ENCODE peak calls at places on chromosomes 3 and 15, in seven cellular contexts. V, B, C, Z, P, G and L are unnamed samples.

GRCh38 chr3:100335137-100335833 is 728 bp downstream of the NIT2 start:
- DNase-seq in V (no peak), B (peak; percentile 55), C (no peak), Z (no peak), P (no peak), G (no peak), L (no peak)

GRCh38 chr3:111729087-111729846 is 129.8 kb upstream of the PHLDB2 start:
- DNase-seq in V (no peak), B (peak; percentile 51), C (peak; percentile 95), Z (no peak), P (no peak), G (peak; percentile 33), L (no peak)

GRCh38 chr15:94287794-94288246 is 56.5 kb downstream of the MCTP2 start:
- DNase-seq in V (no peak), B (peak; percentile 83), C (no peak), Z (no peak), P (no peak), G (peak; percentile 31), L (no peak)

GRCh38 chr15:35208353-35208752 is 123.3 kb upstream of the NANOGP8 start:
- DNase-seq in V (no peak), B (no peak), C (no peak), Z (no peak), P (no peak), G (no peak), L (no peak)

GRCh38 chr3:98034036-98034435 is 1.1 kb downstream of the GABRR3 start:
- DNase-seq in V (no peak), B (no peak), C (no peak), Z (no peak), P (no peak), G (no peak), L (no peak)

GRCh38 chr15:77966540-77967290 is 110.8 kb downstream of the TBC1D2B start:
- DNase-seq in V (no peak), B (peak; percentile 77), C (peak; percentile 40), Z (peak; percentile 69), P (no peak), G (no peak), L (peak; percentile 32)

GRCh38 chr3:184789314-184789998 is 22.5 kb upstream of the VPS8 start:
- DNase-seq in V (no peak), B (peak; percentile 35), C (no peak), Z (no peak), P (no peak), G (no peak), L (no peak)

GRCh38 chr3:20245781-20246180 is 59.8 kb upstream of the SGO1 start:
- DNase-seq in V (no peak), B (no peak), C (no peak), Z (no peak), P (no peak), G (no peak), L (no peak)

GRCh38 chr3:180631317-180631716 is 29.4 kb downstream of the TTC14 start:
- DNase-seq in V (no peak), B (no peak), C (no peak), Z (no peak), P (no peak), G (no peak), L (no peak)

GRCh38 chr15:83815506-83815905 is 161.6 kb downstream of the ADAMTSL3 start:
- DNase-seq in V (no peak), B (no peak), C (no peak), Z (no peak), P (no peak), G (no peak), L (no peak)

GRCh38 chr15:84828433-84828908 is 11.3 kb downstream of the ALPK3 start:
- DNase-seq in V (no peak), B (no peak), C (no peak), Z (no peak), P (no peak), G (no peak), L (no peak)

GRCh38 chr3:108459225-108459624 is 51.2 kb downstream of the MYH15 start:
- DNase-seq in V (no peak), B (no peak), C (no peak), Z (no peak), P (no peak), G (no peak), L (no peak)

GRCh38 chr15:33068531-33068990 is 126.0 kb downstream of the FMN1 start:
- DNase-seq in V (no peak), B (peak; percentile 76), C (peak; percentile 42), Z (no peak), P (peak; percentile 87), G (peak; percentile 90), L (peak; percentile 5)

GRCh38 chr3:176767385-176767784 is 429.9 kb downstream of the TBL1XR1 start:
- DNase-seq in V (no peak), B (no peak), C (peak; percentile 99), Z (no peak), P (peak; percentile 22), G (peak; percentile 28), L (no peak)

GRCh38 chr15:33093234-33093633 is 101.3 kb downstream of the FMN1 start:
- DNase-seq in V (no peak), B (no peak), C (no peak), Z (no peak), P (no peak), G (no peak), L (no peak)

GRCh38 chr3:176941674-176942073 is 255.6 kb downstream of the TBL1XR1 start:
- DNase-seq in V (no peak), B (no peak), C (peak; percentile 54), Z (no peak), P (no peak), G (no peak), L (no peak)

GRCh38 chr15:26125664-26126063 is 262.5 kb upstream of the ATP10A start:
- DNase-seq in V (no peak), B (no peak), C (no peak), Z (no peak), P (no peak), G (no peak), L (no peak)

GRCh38 chr3:128317101-128317697 is 149.5 kb downstream of the DNAJB8 start:
- DNase-seq in V (peak; percentile 43), B (no peak), C (no peak), Z (peak; percentile 22), P (peak; percentile 11), G (peak; percentile 17), L (no peak)

GRCh38 chr3:151067158-151067557 is 18.3 kb upstream of the MED12L start:
- DNase-seq in V (no peak), B (no peak), C (no peak), Z (peak; percentile 53), P (no peak), G (no peak), L (no peak)

GRCh38 chr15:85753791-85754452 is 40.8 kb downstream of the KLHL25 start:
- DNase-seq in V (no peak), B (peak; percentile 30), C (no peak), Z (no peak), P (no peak), G (no peak), L (no peak)

GRCh38 chr3:27479816-27480543 is 4.2 kb downstream of the SLC4A7 start:
- DNase-seq in V (no peak), B (no peak), C (no peak), Z (no peak), P (no peak), G (no peak), L (no peak)

GRCh38 chr3:35663471-35663870 is 24.1 kb downstream of the ARPP21 start:
- DNase-seq in V (no peak), B (no peak), C (no peak), Z (no peak), P (no peak), G (no peak), L (no peak)

GRCh38 chr15:90883971-90884718 is at the start of gene FES:
- DNase-seq in V (peak; percentile 93), B (peak; percentile 74), C (peak; percentile 47), Z (peak; percentile 79), P (no peak), G (peak; percentile 67), L (no peak)

GRCh38 chr3:43995078-43995928 is 246.4 kb upstream of the TOPAZ1 start:
- DNase-seq in V (peak; percentile 86), B (peak; percentile 56), C (peak; percentile 20), Z (peak; percentile 78), P (no peak), G (no peak), L (no peak)

GRCh38 chr3:194296832-194297666 is 54.1 kb downstream of the CPN2 start:
- DNase-seq in V (peak; percentile 87), B (no peak), C (peak; percentile 61), Z (peak; percentile 88), P (no peak), G (no peak), L (no peak)

GRCh38 chr15:71195242-71195641 is 80.0 kb downstream of the THSD4 start:
- DNase-seq in V (no peak), B (no peak), C (no peak), Z (peak; percentile 46), P (no peak), G (no peak), L (no peak)
- TF ChIP-seq CTCF in V (no peak), B (peak; percentile 10), C (no peak), Z (peak; percentile 69), P (no peak), G (no peak), L (no peak)

GRCh38 chr3:64945171-64945684 is 257.4 kb upstream of the ADAMTS9 start:
- DNase-seq in V (no peak), B (no peak), C (no peak), Z (peak; percentile 46), P (no peak), G (no peak), L (no peak)
- H3K27me3 ChIP-seq in V (no peaks in the 10 kb centered on the region), B (no peaks in the 10 kb centered on the region), C (no peaks in the 10 kb centered on the region), Z (no peaks in the 10 kb centered on the region), P (no peaks in the 10 kb centered on the region), G (no peaks in the 10 kb centered on the region), L (no peaks in the 10 kb centered on the region)

GRCh38 chr3:21294768-21295167 is 456.2 kb downstream of the ZNF385D start:
- DNase-seq in V (no peak), B (no peak), C (peak; percentile 85), Z (no peak), P (no peak), G (no peak), L (no peak)

GRCh38 chr3:21292971-21293370 is 458.0 kb downstream of the ZNF385D start:
- DNase-seq in V (no peak), B (no peak), C (no peak), Z (no peak), P (no peak), G (no peak), L (no peak)

GRCh38 chr3:21290557-21290956 is 460.5 kb downstream of the ZNF385D start:
- DNase-seq in V (no peak), B (no peak), C (no peak), Z (no peak), P (no peak), G (no peak), L (no peak)
- H3K9me3 ChIP-seq in V (no peaks in the 10 kb centered on the region), B (no peaks in the 10 kb centered on the region), C (no peaks in the 10 kb centered on the region), Z (no peaks in the 10 kb centered on the region), P (no peaks in the 10 kb centered on the region), G (peaks cover 5% of the 10 kb centered on the region), L (no peaks in the 10 kb centered on the region)

DNA sequence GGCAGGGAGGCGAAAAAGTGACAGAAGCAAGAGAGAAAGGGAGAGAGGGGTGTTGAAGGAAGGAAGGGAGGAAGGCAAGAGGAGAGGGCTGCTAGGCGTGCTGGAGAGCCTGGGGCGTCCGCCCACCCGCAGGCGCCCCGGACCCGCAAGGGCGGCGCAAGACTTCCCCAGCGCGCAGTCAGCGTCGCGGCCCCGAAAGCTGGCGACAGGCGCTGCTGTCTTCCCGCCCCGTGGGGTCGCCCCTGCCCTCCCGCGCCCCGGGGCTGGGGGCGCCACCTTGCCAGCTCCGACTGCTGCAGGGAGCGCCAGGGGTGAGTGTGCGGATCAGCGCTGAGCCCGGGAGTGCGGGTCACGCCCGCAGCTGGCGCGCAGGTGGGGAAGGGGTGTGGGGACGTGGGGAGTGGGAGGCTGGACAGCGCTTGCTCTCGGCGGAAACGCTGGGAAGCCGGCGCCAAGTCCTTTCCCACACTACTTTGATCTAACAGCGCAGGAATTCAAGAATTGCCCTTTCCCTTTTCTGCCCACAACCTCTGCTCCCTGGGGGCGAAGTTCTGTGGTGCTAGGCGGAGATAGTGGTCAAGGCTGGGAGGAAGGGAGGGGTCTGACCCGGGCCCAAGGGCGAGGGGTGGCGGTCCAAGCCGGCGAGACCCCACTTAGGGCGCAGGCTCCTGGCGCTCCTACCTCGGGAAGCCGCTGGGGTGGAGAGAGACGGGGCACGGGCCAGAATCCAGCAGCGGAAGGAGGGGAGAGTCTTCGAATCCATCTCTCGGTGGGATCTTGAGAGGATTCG is 266.1 kb downstream of the CGGBP1 start:
- DNase-seq in V (peak; percentile 85), B (no peak), C (peak; percentile 0), Z (peak; percentile 72), P (no peak), G (no peak), L (no peak)
- TF ChIP-seq CTCF in V (no peak), B (no peak), C (no peak), Z (peak; percentile 29), P (no peak), G (no peak), L (no peak)